ENCODE peak calls at places on chromosome 12, in four cellular contexts. K, O, Z and G are unnamed samples. For H3F3A, the result is how much of the 10 kb centered on the place peaks cover.

GRCh38 chr12:76664731-76665130 is 99.2 kb upstream of the ZDHHC17 start:
- DNase-seq in K (no peak), O (no peak), Z (no peak), G (no peak)

GRCh38 chr12:131800594-131801135 is 27.5 kb upstream of the MMP17 start:
- DNase-seq in K (peak), O (no peak), Z (no peak), G (peak)

GRCh38 chr12:96107236-96107635 is 71.8 kb upstream of the LTA4H start:
- DNase-seq in K (no peak), O (no peak), Z (no peak), G (no peak)

GRCh38 chr12:121712462-121713256 is at the start of gene TMEM120B:
- DNase-seq in K (peak), O (peak), Z (peak), G (peak)

GRCh38 chr12:15693233-15693911 is 95.8 kb downstream of the EPS8 start:
- DNase-seq in K (peak), O (peak), Z (no peak), G (no peak)

GRCh38 chr12:21657336-21658077 is at the start of gene LDHB:
- DNase-seq in K (peak), O (peak), Z (peak), G (peak)

GRCh38 chr12:110688446-110689001 is 391 bp downstream of the HVCN1 start:
- DNase-seq in K (no peak), O (peak), Z (peak), G (peak)

GRCh38 chr12:122872815-122873361 is 23.0 kb downstream of the VPS37B start:
- DNase-seq in K (no peak), O (no peak), Z (no peak), G (no peak)

GRCh38 chr12:56991319-56991906 is 14.9 kb downstream of the ZBTB39 start:
- DNase-seq in K (no peak), O (no peak), Z (no peak), G (no peak)

GRCh38 chr12:121239335-121239678 is 29.4 kb downstream of the P2RX4 start:
- DNase-seq in K (no peak), O (no peak), Z (no peak), G (no peak)

GRCh38 chr12:3456809-3457208 is 34.2 kb upstream of the PRMT8 start:
- DNase-seq in K (no peak), O (no peak), Z (peak), G (no peak)

GRCh38 chr12:75735853-75736252 is 224.4 kb upstream of the KRR1 start:
- DNase-seq in K (peak), O (peak), Z (no peak), G (no peak)

GRCh38 chr12:42790761-42791151 is 201.2 kb upstream of the PRICKLE1 start:
- DNase-seq in K (peak), O (peak), Z (no peak), G (peak)

GRCh38 chr12:112992541-112993398 is 14.5 kb downstream of the OAS2 start:
- DNase-seq in K (peak), O (peak), Z (peak), G (peak)

GRCh38 chr12:124675881-124676688 is 108.7 kb upstream of the NCOR2 start:
- DNase-seq in K (no peak), O (peak), Z (no peak), G (no peak)

GRCh38 chr12:90233168-90234100 is 524.8 kb upstream of the ATP2B1 start:
- DNase-seq in K (no peak), O (peak), Z (no peak), G (no peak)

GRCh38 chr12:82425241-82425640 is 66.9 kb downstream of the METTL25 start:
- DNase-seq in K (peak), O (peak), Z (no peak), G (no peak)

GRCh38 chr12:42584539-42585174 is 4.9 kb downstream of the PRICKLE1 start:
- DNase-seq in K (no peak), O (peak), Z (no peak), G (no peak)

GRCh38 chr12:63811755-63812154 is 32.0 kb downstream of the RXYLT1 start:
- DNase-seq in K (no peak), O (no peak), Z (no peak), G (no peak)

GRCh38 chr12:29168000-29168399 is 18.9 kb downstream of the FAR2 start:
- DNase-seq in K (no peak), O (no peak), Z (no peak), G (no peak)

GRCh38 chr12:76470028-76470939 is 89.3 kb downstream of the OSBPL8 start:
- DNase-seq in K (peak), O (peak), Z (no peak), G (no peak)

GRCh38 chr12:96354326-96354725 is 45.9 kb downstream of the CDK17 start:
- DNase-seq in K (no peak), O (peak), Z (no peak), G (no peak)

GRCh38 chr12:59672273-59672672 is 76.4 kb downstream of the SLC16A7 start:
- DNase-seq in K (no peak), O (no peak), Z (no peak), G (no peak)

GRCh38 chr12:46217686-46218508 is 50.9 kb downstream of the SLC38A1 start:
- DNase-seq in K (no peak), O (no peak), Z (no peak), G (no peak)

GRCh38 chr12:44193281-44193680 is 357.4 kb downstream of the TMEM117 start:
- DNase-seq in K (no peak), O (no peak), Z (no peak), G (no peak)

GRCh38 chr12:106220561-106220960 is 27.3 kb downstream of the CKAP4 start:
- DNase-seq in K (no peak), O (no peak), Z (no peak), G (no peak)

GRCh38 chr12:30926243-30927209 is at the start of gene TSPAN11:
- DNase-seq in K (no peak), O (peak), Z (peak), G (no peak)

GRCh38 chr12:96720363-96720705 is 186.7 kb upstream of the NEDD1 start:
- DNase-seq in K (peak), O (peak), Z (no peak), G (peak)

GRCh38 chr12:80472241-80472640 is 28.2 kb downstream of the PTPRQ start:
- DNase-seq in K (no peak), O (no peak), Z (no peak), G (no peak)

GRCh38 chr12:1962432-1963020 is 41.7 kb downstream of the DCP1B start:
- DNase-seq in K (no peak), O (no peak), Z (no peak), G (no peak)

GRCh38 chr12:1443421-1444141 is 150.8 kb downstream of the FBXL14 start:
- DNase-seq in K (no peak), O (peak), Z (no peak), G (no peak)

GRCh38 chr12:45660330-45660729 is 69.2 kb upstream of the ARID2 start:
- DNase-seq in K (peak), O (peak), Z (no peak), G (peak)

GRCh38 chr12:51051787-51052186 is 3.7 kb downstream of the LETMD1 start:
- DNase-seq in K (no peak), O (no peak), Z (no peak), G (no peak)

GRCh38 chr12:44372259-44372658 is 503.9 kb downstream of the NELL2 start:
- DNase-seq in K (peak), O (peak), Z (no peak), G (peak)

GRCh38 chr12:51009038-51009437 is 17.1 kb downstream of the SLC11A2 start:
- DNase-seq in K (no peak), O (no peak), Z (no peak), G (no peak)

GRCh38 chr12:19158909-19159308 is 29.4 kb downstream of the PLEKHA5 start:
- DNase-seq in K (no peak), O (peak), Z (no peak), G (no peak)

GRCh38 chr12:93541578-93542217 is 30.8 kb upstream of the SOCS2 start:
- DNase-seq in K (no peak), O (no peak), Z (no peak), G (no peak)

GRCh38 chr12:103969391-103969790 is 3.7 kb downstream of the TDG start:
- DNase-seq in K (peak), O (peak), Z (no peak), G (peak)
- H3K4me2 ChIP-seq in K (peak), O (peak), Z (no peak), G (peak)

GRCh38 chr12:118358008-118358359 is 14.7 kb downstream of the TAOK3 start:
- DNase-seq in K (no peak), O (no peak), Z (no peak), G (no peak)
- H3F3A ChIP-seq in K (under half), O (under half), Z (under half), G (under half)

GRCh38 chr12:20585055-20585625 is 110.0 kb upstream of the SLCO1C1 start:
- DNase-seq in K (no peak), O (no peak), Z (no peak), G (no peak)
- H3K4me3 ChIP-seq in K (no peak), O (no peak), Z (no peak), G (no peak)

GRCh38 chr12:39441963-39442894 is 691 bp downstream of the KIF21A start:
- DNase-seq in K (peak), O (peak), Z (peak), G (peak)

GRCh38 chr12:39440781-39441180 is 2.1 kb downstream of the KIF21A start:
- DNase-seq in K (no peak), O (no peak), Z (peak), G (no peak)

GRCh38 chr12:39442895-39443703 is at the start of gene KIF21A:
- DNase-seq in K (peak), O (peak), Z (peak), G (peak)

GRCh38 chr12:39440101-39440500 is 2.8 kb downstream of the KIF21A start:
- DNase-seq in K (no peak), O (no peak), Z (no peak), G (no peak)

GRCh38 chr12:39441189-39441962 is 1.5 kb downstream of the KIF21A start:
- DNase-seq in K (no peak), O (no peak), Z (no peak), G (no peak)
- H3K4me2 ChIP-seq in K (peak), O (peak), Z (peak), G (peak)

GRCh38 chr12:108823804-108824203 is 33.6 kb downstream of the SSH1 start:
- DNase-seq in K (no peak), O (no peak), Z (no peak), G (no peak)
- H3F3A ChIP-seq in K (under half), O (half or more), Z (under half), G (under half)

GRCh38 chr12:54214553-54215374 is 26.0 kb upstream of the SMUG1 start:
- DNase-seq in K (peak), O (peak), Z (peak), G (peak)
- H3K4me3 ChIP-seq in K (peak), O (peak), Z (no peak), G (peak)